ENCODE peak calls at places on chromosomes 4 and X, in eight cellular contexts. J is ovary, U is A549, L is tibial nerve, W is upper lobe of left lung, K is SK-N-SH, F is stomach, Z is H1. C is an unnamed sample.

GRCh38 chrX:46551494-46552128 is 6.4 kb upstream of the ZNF674 start:
- DNase-seq in L (no peak), J (no peak), Z (peak; percentile 49), F (no peak), W (no peak), K (no peak), U (no peak), C (no peak)

GRCh38 chr4:168923526-168924194 is 86.4 kb downstream of the CBR4 start:
- DNase-seq in Z (peak; percentile 62), U (peak; percentile 78), J (peak; percentile 64), W (no peak), K (peak; percentile 60), F (peak; percentile 55), L (no peak), C (no peak)

GRCh38 chr4:34664051-34664450 is 1580.3 kb downstream of the ARAP2 start:
- DNase-seq in U (no peak), J (no peak), F (no peak), K (no peak), Z (no peak), W (peak; percentile 20), L (no peak), C (no peak)

GRCh38 chr4:73770917-73771316 is 30.5 kb downstream of the CXCL8 start:
- DNase-seq in F (peak; percentile 79), Z (no peak), U (no peak), W (no peak), K (no peak), J (no peak), L (no peak), C (no peak)

GRCh38 chr4:159069922-159070321 is 33.0 kb upstream of the RAPGEF2 start:
- DNase-seq in J (no peak), F (no peak), W (no peak), L (no peak), U (no peak), K (no peak), Z (no peak), C (no peak)

GRCh38 chrX:20362268-20363002 is 95.7 kb upstream of the RPS6KA3 start:
- DNase-seq in U (peak; percentile 95), L (no peak), W (no peak), K (no peak), F (no peak), J (no peak), Z (no peak), C (no peak)

GRCh38 chrX:16807976-16808542 is 21.8 kb downstream of the TXLNG start:
- DNase-seq in J (no peak), K (no peak), F (no peak), Z (no peak), U (peak; percentile 61), W (no peak), L (no peak), C (no peak)

GRCh38 chr4:7132730-7133582 is 59.4 kb upstream of the SORCS2 start:
- DNase-seq in J (no peak), F (no peak), W (no peak), L (no peak), Z (no peak), U (no peak), K (no peak), C (no peak)

GRCh38 chrX:41522071-41522470 is 74.9 kb downstream of the NYX start:
- DNase-seq in K (no peak), F (no peak), L (no peak), J (no peak), U (no peak), Z (no peak), W (no peak), C (no peak)

GRCh38 chrX:70464051-70464450 is 19.4 kb downstream of the DLG3 start:
- DNase-seq in J (no peak), L (no peak), Z (no peak), U (no peak), W (no peak), K (no peak), F (no peak), C (no peak)

GRCh38 chr4:71184195-71184781 is 154.5 kb upstream of the SLC4A4 start:
- DNase-seq in J (no peak), Z (no peak), F (peak; percentile 65), K (peak; percentile 48), U (peak; percentile 61), W (no peak), L (no peak), C (no peak)

GRCh38 chr4:51960486-51960885 is 59.7 kb downstream of the LRRC66 start:
- DNase-seq in W (no peak), J (no peak), Z (no peak), F (no peak), L (no peak), U (no peak), K (no peak), C (no peak)
- TF ChIP-seq EP300 in W (no peak), J (no peak), Z (no peak), F (no peak), L (no peak), U (no peak), K (no peak), C (no peak)

GRCh38 chr4:182231503-182231902 is 11.7 kb upstream of the TENM3 start:
- DNase-seq in Z (no peak), K (no peak), L (no peak), F (no peak), J (no peak), U (no peak), W (no peak), C (peak; percentile 74)
- TF ChIP-seq EP300 in Z (no peak), K (no peak), L (no peak), F (no peak), J (no peak), U (no peak), W (no peak), C (no peak)

GRCh38 chrX:72644946-72645345 is 69.2 kb downstream of the PHKA1 start:
- DNase-seq in Z (no peak), J (no peak), U (no peak), L (no peak), W (no peak), F (no peak), K (no peak), C (no peak)
- TF ChIP-seq EP300 in Z (no peak), J (no peak), U (no peak), L (no peak), W (no peak), F (no peak), K (no peak), C (no peak)

GRCh38 chr4:119656986-119657635 is 28.5 kb upstream of the PDE5A start:
- DNase-seq in F (no peak), L (no peak), Z (no peak), K (no peak), J (no peak), W (no peak), U (peak; percentile 1), C (no peak)
- TF ChIP-seq EP300 in F (no peak), L (no peak), Z (no peak), K (no peak), J (no peak), W (no peak), U (no peak), C (no peak)

DNA sequence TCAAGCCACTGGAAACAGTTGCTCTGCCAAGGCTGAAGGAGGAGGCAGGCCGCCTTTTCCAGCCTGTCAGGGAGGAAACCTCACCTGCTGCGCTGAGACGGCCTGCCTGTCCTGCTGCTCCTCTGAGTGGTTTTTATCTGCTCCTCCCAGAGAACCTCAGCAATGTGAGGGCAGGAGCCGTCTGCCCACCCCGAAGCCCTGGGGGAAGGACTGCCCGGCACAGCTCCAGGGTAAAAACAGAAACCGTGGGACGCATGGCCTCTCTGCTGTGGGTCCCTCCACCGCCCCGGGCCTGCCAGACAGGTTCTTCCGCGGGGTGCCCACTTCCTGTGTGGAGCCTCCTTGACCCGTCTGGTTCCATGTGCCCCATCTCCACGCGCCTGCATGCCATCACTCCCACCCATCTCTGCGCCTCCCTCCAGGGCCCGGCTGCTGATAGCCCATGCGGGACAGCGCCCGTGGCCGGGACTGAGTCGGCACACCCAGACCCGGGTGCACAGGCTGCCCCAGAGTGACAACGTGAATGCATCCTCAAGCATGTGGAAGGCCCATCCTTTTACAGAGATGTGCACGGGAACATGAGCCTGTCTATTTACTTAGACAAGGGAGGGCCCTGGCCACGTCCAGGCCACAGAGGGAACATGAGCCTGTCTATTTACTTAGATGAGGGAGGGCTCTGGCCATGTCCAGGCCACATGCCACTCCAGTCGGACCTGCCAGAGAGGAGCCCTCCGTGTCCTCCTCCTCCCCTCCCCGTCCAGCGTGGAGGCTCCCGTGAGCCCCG is 4.0 kb upstream of the SLC49A3 start:
- DNase-seq in U (no peak), W (peak; percentile 78), K (no peak), F (no peak), L (no peak), Z (no peak), J (no peak), C (no peak)
- TF ChIP-seq EP300 in U (no peak), W (no peak), K (no peak), F (no peak), L (no peak), Z (no peak), J (no peak), C (no peak)

GRCh38 chrX:22912598-22912997 is 87.2 kb upstream of the DDX53 start:
- DNase-seq in L (no peak), U (no peak), K (no peak), J (no peak), Z (no peak), F (no peak), W (no peak), C (no peak)
- TF ChIP-seq EP300 in L (no peak), U (no peak), K (no peak), J (no peak), Z (no peak), F (no peak), W (no peak), C (no peak)

GRCh38 chr4:47071863-47072441 is 40.6 kb downstream of the GABRB1 start:
- DNase-seq in J (no peak), W (no peak), F (no peak), Z (no peak), K (no peak), U (no peak), L (no peak), C (no peak)

GRCh38 chr4:47065099-47065498 is 33.7 kb downstream of the GABRB1 start:
- DNase-seq in Z (no peak), U (no peak), L (no peak), K (no peak), F (no peak), W (no peak), J (no peak), C (no peak)

GRCh38 chr4:47074836-47075235 is 43.5 kb downstream of the GABRB1 start:
- DNase-seq in L (no peak), Z (no peak), K (no peak), W (no peak), U (no peak), F (no peak), J (no peak), C (no peak)

DNA sequence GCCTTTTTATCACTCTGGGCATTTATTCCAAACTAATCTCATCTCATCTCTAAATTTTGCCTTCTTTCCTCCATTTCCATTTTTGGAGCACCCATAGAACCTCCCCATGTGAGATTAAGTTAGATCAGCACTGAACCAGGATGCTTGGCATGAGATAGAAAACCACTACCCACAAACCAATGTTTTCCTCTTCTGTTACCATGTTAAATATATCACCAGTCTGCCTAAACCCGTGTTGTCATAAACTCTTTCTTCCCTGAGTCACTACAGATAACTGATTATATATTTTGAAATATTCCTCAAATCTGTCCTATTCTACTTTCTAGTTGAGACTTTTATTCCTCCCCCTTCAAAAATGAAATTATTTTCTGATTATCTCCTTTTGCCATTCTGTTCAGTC is 37.6 kb downstream of the GABRB1 start:
- DNase-seq in L (no peak), K (no peak), F (no peak), Z (no peak), J (no peak), W (no peak), U (no peak), C (no peak)
- TF ChIP-seq EP300 in L (no peak), K (no peak), F (no peak), Z (no peak), J (no peak), W (no peak), U (no peak), C (no peak)

GRCh38 chrX:133726211-133726630 is 259.2 kb downstream of the GPC3 start:
- DNase-seq in L (no peak), U (peak; percentile 57), W (no peak), F (no peak), J (no peak), K (no peak), Z (no peak), C (no peak)
- TF ChIP-seq EP300 in L (no peak), U (no peak), W (no peak), F (no peak), J (no peak), K (no peak), Z (no peak), C (no peak)

C was measured in esophagus muscularis mucosa.